ENCODE peak calls at places on chromosomes 11 and 22, in ten cellular contexts. H is heart right ventricle, P is fibroblast of the conjunctiva, U is A172, F is tibial artery, E is endothelial cell of umbilical vein, Z is NCI-H2171, B is dermis blood vessel endothelial cell, G is T-helper 1 cell, S is right lobe of liver. C is an unnamed sample.
A peak's percentile ranks its signal among the peaks of the same experiment; 100 is the strongest.

GRCh38 chr22:22895776-22896445 is 8.3 kb downstream of the IGLL5 start:
- DNase-seq in H (no peak), P (no peak), U (no peak), F (peak; percentile 49), E (no peak), Z (no peak), B (no peak), G (no peak), S (no peak), C (no peak)

GRCh38 chr22:50506611-50507420 is 686 bp downstream of the LMF2 start:
- DNase-seq in H (no peak), P (no peak), U (no peak), F (no peak), E (no peak), Z (peak; percentile 71), B (peak; percentile 28), G (peak; percentile 15), S (no peak), C (no peak)

GRCh38 chr11:72024073-72024749 is 25.5 kb downstream of the IL18BP start:
- DNase-seq in H (no peak), P (no peak), U (no peak), F (no peak), E (no peak), Z (no peak), B (no peak), G (no peak), S (no peak), C (no peak)

GRCh38 chr11:43699879-43700278 is 19.3 kb downstream of the HSD17B12 start:
- DNase-seq in H (no peak), P (no peak), U (no peak), F (no peak), E (no peak), Z (no peak), B (no peak), G (no peak), S (no peak), C (no peak)

GRCh38 chr22:45577746-45578523 is 75.3 kb downstream of the FBLN1 start:
- DNase-seq in H (peak; percentile 86), P (peak; percentile 67), U (peak; percentile 60), F (peak; percentile 84), E (peak; percentile 71), Z (peak; percentile 77), B (peak; percentile 91), G (peak; percentile 61), S (peak; percentile 83), C (peak; percentile 53)

GRCh38 chr11:117055449-117055848 is 42.8 kb downstream of the SIK3 start:
- DNase-seq in H (no peak), P (no peak), U (no peak), F (no peak), E (no peak), Z (no peak), B (no peak), G (no peak), S (no peak), C (no peak)

GRCh38 chr11:60830478-60831142 is 11.3 kb upstream of the CCDC86 start:
- DNase-seq in H (no peak), P (no peak), U (no peak), F (no peak), E (no peak), Z (no peak), B (no peak), G (no peak), S (no peak), C (no peak)

GRCh38 chr11:6576471-6577373 is 26.7 kb downstream of the RRP8 start:
- DNase-seq in H (no peak), P (peak; percentile 72), U (no peak), F (no peak), E (peak; percentile 84), Z (no peak), B (peak; percentile 79), G (no peak), S (no peak), C (no peak)

GRCh38 chr11:69233761-69234136 is 60.2 kb upstream of the MYEOV start:
- DNase-seq in H (no peak), P (no peak), U (no peak), F (no peak), E (no peak), Z (no peak), B (no peak), G (no peak), S (peak; percentile 25), C (no peak)